ENCODE peak calls at places on chromosomes 7 and 10, in nine cellular contexts. One of them, this sample, is unnamed.

GRCh38 chr10:126844406-126844805 is 60.8 kb upstream of the DOCK1 start:
- DNase-seq in HCT116: no peak
- DNase-seq in psoas muscle: no peak
- DNase-seq in MM.1S: no peak
- DNase-seq in adrenal gland: no peak
- DNase-seq in tibial nerve: no peak
- DNase-seq in Caco-2: no peak
- DNase-seq in fibroblast of the aortic adventitia: no peak
- DNase-seq in heart right ventricle: no peak
- DNase-seq in this sample: peak

GRCh38 chr10:90579602-90580242 is 278.1 kb downstream of the HTR7 start:
- DNase-seq in HCT116: peak
- DNase-seq in psoas muscle: no peak
- DNase-seq in MM.1S: no peak
- DNase-seq in adrenal gland: no peak
- DNase-seq in tibial nerve: no peak
- DNase-seq in Caco-2: peak
- DNase-seq in fibroblast of the aortic adventitia: peak
- DNase-seq in heart right ventricle: no peak
- DNase-seq in this sample: peak

GRCh38 chr10:117132751-117133231 is 5.3 kb downstream of the VAX1 start:
- DNase-seq in HCT116: no peak
- DNase-seq in psoas muscle: no peak
- DNase-seq in MM.1S: no peak
- DNase-seq in adrenal gland: no peak
- DNase-seq in tibial nerve: no peak
- DNase-seq in Caco-2: no peak
- DNase-seq in fibroblast of the aortic adventitia: no peak
- DNase-seq in heart right ventricle: no peak
- DNase-seq in this sample: no peak

GRCh38 chr10:15719899-15720634 is at the start of gene ITGA8:
- DNase-seq in HCT116: no peak
- DNase-seq in psoas muscle: peak
- DNase-seq in MM.1S: peak
- DNase-seq in adrenal gland: peak
- DNase-seq in tibial nerve: no peak
- DNase-seq in Caco-2: no peak
- DNase-seq in fibroblast of the aortic adventitia: peak
- DNase-seq in heart right ventricle: peak
- DNase-seq in this sample: peak

GRCh38 chr7:77923419-77923818 is 124.8 kb downstream of the PHTF2 start:
- DNase-seq in HCT116: no peak
- DNase-seq in psoas muscle: no peak
- DNase-seq in MM.1S: peak
- DNase-seq in adrenal gland: no peak
- DNase-seq in tibial nerve: no peak
- DNase-seq in Caco-2: no peak
- DNase-seq in fibroblast of the aortic adventitia: no peak
- DNase-seq in heart right ventricle: no peak
- DNase-seq in this sample: no peak

GRCh38 chr10:104350146-104350635 is 3.4 kb upstream of the CFAP58 start:
- DNase-seq in HCT116: peak
- DNase-seq in psoas muscle: no peak
- DNase-seq in MM.1S: peak
- DNase-seq in adrenal gland: no peak
- DNase-seq in tibial nerve: no peak
- DNase-seq in Caco-2: no peak
- DNase-seq in fibroblast of the aortic adventitia: peak
- DNase-seq in heart right ventricle: no peak
- DNase-seq in this sample: peak

GRCh38 chr10:17217661-17218306 is 10.3 kb upstream of the VIM start:
- DNase-seq in HCT116: no peak
- DNase-seq in psoas muscle: no peak
- DNase-seq in MM.1S: no peak
- DNase-seq in adrenal gland: no peak
- DNase-seq in tibial nerve: no peak
- DNase-seq in Caco-2: no peak
- DNase-seq in fibroblast of the aortic adventitia: peak
- DNase-seq in heart right ventricle: no peak
- DNase-seq in this sample: peak

GRCh38 chr7:43311694-43312093 is 199.2 kb downstream of the HECW1 start:
- DNase-seq in HCT116: no peak
- DNase-seq in psoas muscle: no peak
- DNase-seq in MM.1S: no peak
- DNase-seq in adrenal gland: no peak
- DNase-seq in tibial nerve: no peak
- DNase-seq in Caco-2: no peak
- DNase-seq in fibroblast of the aortic adventitia: no peak
- DNase-seq in heart right ventricle: no peak
- DNase-seq in this sample: no peak

GRCh38 chr10:133292919-133293809 is 15.5 kb downstream of the TUBGCP2 start:
- DNase-seq in HCT116: no peak
- DNase-seq in psoas muscle: no peak
- DNase-seq in MM.1S: no peak
- DNase-seq in adrenal gland: no peak
- DNase-seq in tibial nerve: no peak
- DNase-seq in Caco-2: no peak
- DNase-seq in fibroblast of the aortic adventitia: peak
- DNase-seq in heart right ventricle: no peak
- DNase-seq in this sample: peak

GRCh38 chr10:69065406-69066361 is 22.2 kb upstream of the SRGN start:
- DNase-seq in HCT116: no peak
- DNase-seq in psoas muscle: no peak
- DNase-seq in MM.1S: no peak
- DNase-seq in adrenal gland: no peak
- DNase-seq in tibial nerve: no peak
- DNase-seq in Caco-2: no peak
- DNase-seq in fibroblast of the aortic adventitia: peak
- DNase-seq in heart right ventricle: peak
- DNase-seq in this sample: peak

GRCh38 chr10:70682920-70683600 is 10.8 kb downstream of the ADAMTS14 start:
- DNase-seq in HCT116: no peak
- DNase-seq in psoas muscle: no peak
- DNase-seq in MM.1S: no peak
- DNase-seq in adrenal gland: no peak
- DNase-seq in tibial nerve: no peak
- DNase-seq in Caco-2: no peak
- DNase-seq in fibroblast of the aortic adventitia: no peak
- DNase-seq in heart right ventricle: no peak
- DNase-seq in this sample: no peak

GRCh38 chr7:140689199-140690152 is 7.0 kb upstream of the NDUFB2 start:
- DNase-seq in HCT116: no peak
- DNase-seq in psoas muscle: no peak
- DNase-seq in MM.1S: no peak
- DNase-seq in adrenal gland: no peak
- DNase-seq in tibial nerve: no peak
- DNase-seq in Caco-2: no peak
- DNase-seq in fibroblast of the aortic adventitia: no peak
- DNase-seq in heart right ventricle: no peak
- DNase-seq in this sample: no peak

GRCh38 chr10:63720072-63720537 is 198.9 kb downstream of the REEP3 start:
- DNase-seq in HCT116: peak
- DNase-seq in psoas muscle: no peak
- DNase-seq in MM.1S: peak
- DNase-seq in adrenal gland: no peak
- DNase-seq in tibial nerve: no peak
- DNase-seq in Caco-2: peak
- DNase-seq in fibroblast of the aortic adventitia: peak
- DNase-seq in heart right ventricle: no peak
- DNase-seq in this sample: peak

GRCh38 chr10:131084791-131085585 is 226.5 kb downstream of the TCERG1L start:
- DNase-seq in HCT116: no peak
- DNase-seq in psoas muscle: no peak
- DNase-seq in MM.1S: no peak
- DNase-seq in adrenal gland: no peak
- DNase-seq in tibial nerve: no peak
- DNase-seq in Caco-2: no peak
- DNase-seq in fibroblast of the aortic adventitia: no peak
- DNase-seq in heart right ventricle: no peak
- DNase-seq in this sample: no peak

GRCh38 chr10:123527122-123527521 is 139.0 kb upstream of the GPR26 start:
- DNase-seq in HCT116: no peak
- DNase-seq in psoas muscle: no peak
- DNase-seq in MM.1S: no peak
- DNase-seq in adrenal gland: no peak
- DNase-seq in tibial nerve: no peak
- DNase-seq in Caco-2: no peak
- DNase-seq in fibroblast of the aortic adventitia: no peak
- DNase-seq in heart right ventricle: no peak
- DNase-seq in this sample: no peak

DNA sequence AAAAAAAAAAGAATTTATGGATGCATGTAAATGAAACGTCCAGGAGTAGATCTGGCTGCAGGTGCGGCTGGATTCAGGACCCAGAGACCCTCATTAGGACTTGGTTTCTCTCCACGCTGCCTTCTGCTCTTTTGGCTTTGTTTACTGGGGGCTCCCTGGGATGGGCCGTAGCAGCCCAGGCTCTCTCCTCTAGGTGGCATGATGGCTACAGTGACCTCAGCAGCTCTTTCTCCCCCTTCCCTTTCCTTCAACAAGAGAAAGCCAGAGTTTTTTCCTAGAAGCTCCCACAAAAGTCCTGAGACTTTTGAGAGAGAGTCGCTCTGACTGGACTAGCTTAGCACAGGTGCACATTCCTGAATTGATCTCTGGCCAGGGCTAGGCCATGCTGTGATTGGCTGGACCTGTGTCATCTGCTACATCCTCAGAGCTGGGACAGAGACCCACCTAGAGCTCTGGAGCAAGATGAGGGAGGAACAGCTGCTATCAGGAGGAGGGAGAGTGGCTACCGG is 67.8 kb upstream of the PDCD4 start:
- DNase-seq in HCT116: no peak
- DNase-seq in psoas muscle: peak
- DNase-seq in MM.1S: peak
- DNase-seq in adrenal gland: peak
- DNase-seq in tibial nerve: no peak
- DNase-seq in Caco-2: peak
- DNase-seq in fibroblast of the aortic adventitia: peak
- DNase-seq in heart right ventricle: peak
- DNase-seq in this sample: peak
- TF ChIP-seq CTCF in HCT116: peak
- TF ChIP-seq CTCF in psoas muscle: peak
- TF ChIP-seq CTCF in MM.1S: peak
- TF ChIP-seq CTCF in adrenal gland: peak
- TF ChIP-seq CTCF in tibial nerve: peak
- TF ChIP-seq CTCF in Caco-2: peak
- TF ChIP-seq CTCF in fibroblast of the aortic adventitia: peak
- TF ChIP-seq CTCF in heart right ventricle: peak
- TF ChIP-seq CTCF in this sample: peak

DNA sequence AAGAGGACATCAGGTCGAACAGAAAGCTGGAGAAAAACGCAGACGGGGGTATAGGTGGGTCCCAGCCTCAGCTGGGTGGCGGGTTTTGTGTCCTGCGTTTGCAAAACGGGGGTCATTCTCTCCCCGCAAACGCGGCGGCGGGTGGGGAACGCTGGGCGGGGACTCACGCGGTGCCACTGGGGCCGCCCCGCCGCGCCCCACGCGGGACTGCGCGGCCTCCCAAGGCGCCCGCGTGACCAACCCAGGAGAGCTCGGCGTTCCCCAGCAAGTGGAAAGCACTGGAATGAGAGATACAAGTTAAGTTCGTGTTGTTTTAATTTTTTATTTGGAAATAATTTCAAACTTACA is 851 bp upstream of the VIPR2 start:
- DNase-seq in HCT116: no peak
- DNase-seq in psoas muscle: peak
- DNase-seq in MM.1S: no peak
- DNase-seq in adrenal gland: no peak
- DNase-seq in tibial nerve: no peak
- DNase-seq in Caco-2: no peak
- DNase-seq in fibroblast of the aortic adventitia: no peak
- DNase-seq in heart right ventricle: no peak
- DNase-seq in this sample: no peak
- H3K4me3 ChIP-seq in HCT116: no peak
- H3K4me3 ChIP-seq in psoas muscle: peak
- H3K4me3 ChIP-seq in MM.1S: no peak
- H3K4me3 ChIP-seq in adrenal gland: peak
- H3K4me3 ChIP-seq in tibial nerve: peak
- H3K4me3 ChIP-seq in Caco-2: no peak
- H3K4me3 ChIP-seq in fibroblast of the aortic adventitia: no peak
- H3K4me3 ChIP-seq in heart right ventricle: peak
- H3K4me3 ChIP-seq in this sample: no peak

DNA sequence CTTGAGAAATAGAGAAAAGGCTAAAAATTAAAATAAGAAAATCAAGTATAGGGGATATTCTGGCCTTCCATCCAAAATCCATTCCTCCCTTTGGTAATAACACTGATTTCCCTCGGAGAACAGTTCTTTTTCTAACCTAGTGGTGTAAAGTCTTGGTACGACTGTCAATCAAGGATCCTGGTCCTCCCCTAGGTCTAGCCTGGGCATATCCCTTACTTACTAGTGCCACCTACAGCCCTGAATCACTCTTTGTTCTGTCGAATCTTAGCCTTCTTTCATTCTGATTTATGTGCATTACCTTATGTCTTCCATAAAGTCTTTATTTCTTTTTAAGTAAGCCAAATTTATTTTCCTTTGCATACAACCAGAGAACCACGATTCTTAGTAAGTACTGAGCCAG is 298.7 kb upstream of the LRRTM3 start:
- DNase-seq in HCT116: peak
- DNase-seq in psoas muscle: no peak
- DNase-seq in MM.1S: peak
- DNase-seq in adrenal gland: no peak
- DNase-seq in tibial nerve: no peak
- DNase-seq in Caco-2: no peak
- DNase-seq in fibroblast of the aortic adventitia: no peak
- DNase-seq in heart right ventricle: no peak
- DNase-seq in this sample: peak
- TF ChIP-seq CTCF in HCT116: peak
- TF ChIP-seq CTCF in psoas muscle: no peak
- TF ChIP-seq CTCF in MM.1S: peak
- TF ChIP-seq CTCF in adrenal gland: no peak
- TF ChIP-seq CTCF in tibial nerve: no peak
- TF ChIP-seq CTCF in Caco-2: peak
- TF ChIP-seq CTCF in fibroblast of the aortic adventitia: no peak
- TF ChIP-seq CTCF in heart right ventricle: no peak
- TF ChIP-seq CTCF in this sample: peak

GRCh38 chr7:35436452-35436851 is 182.6 kb upstream of the TBX20 start:
- DNase-seq in HCT116: no peak
- DNase-seq in psoas muscle: no peak
- DNase-seq in MM.1S: no peak
- DNase-seq in adrenal gland: no peak
- DNase-seq in tibial nerve: no peak
- DNase-seq in Caco-2: no peak
- DNase-seq in fibroblast of the aortic adventitia: no peak
- DNase-seq in heart right ventricle: no peak
- DNase-seq in this sample: no peak

DNA sequence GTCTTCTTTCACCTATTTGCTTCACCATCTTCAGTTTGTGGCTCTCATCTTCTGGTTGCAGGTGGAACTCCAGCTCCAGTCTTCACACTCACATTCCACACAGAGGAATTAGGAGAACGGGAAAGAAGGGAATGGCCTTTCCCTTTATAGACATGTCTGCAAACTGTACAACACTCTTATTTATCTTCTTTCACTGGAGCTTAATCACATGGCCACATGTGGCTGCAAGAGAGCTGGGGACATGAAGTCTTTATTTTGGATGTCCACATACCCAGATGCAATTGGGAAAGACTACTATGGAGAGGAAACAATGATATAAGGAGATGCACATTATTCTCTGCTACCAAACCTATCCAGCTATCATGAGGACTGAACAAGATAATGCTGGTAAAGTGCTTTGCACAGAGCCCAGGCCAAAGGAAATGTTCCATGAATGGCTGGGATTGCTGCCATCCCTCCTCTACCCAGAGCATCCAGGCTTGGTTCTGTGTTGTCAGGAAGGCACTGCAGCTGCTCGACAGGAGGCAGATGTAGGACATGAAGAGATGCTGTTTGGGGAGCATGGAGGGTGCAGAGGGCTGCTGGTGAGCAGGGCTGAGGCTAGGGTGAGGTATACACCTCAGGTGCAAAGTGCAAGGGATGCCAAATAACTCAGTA is 183.8 kb upstream of the TBX20 start:
- DNase-seq in HCT116: no peak
- DNase-seq in psoas muscle: no peak
- DNase-seq in MM.1S: no peak
- DNase-seq in adrenal gland: no peak
- DNase-seq in tibial nerve: no peak
- DNase-seq in Caco-2: no peak
- DNase-seq in fibroblast of the aortic adventitia: no peak
- DNase-seq in heart right ventricle: no peak
- DNase-seq in this sample: no peak
- H3K4me3 ChIP-seq in HCT116: no peak
- H3K4me3 ChIP-seq in psoas muscle: no peak
- H3K4me3 ChIP-seq in MM.1S: no peak
- H3K4me3 ChIP-seq in adrenal gland: no peak
- H3K4me3 ChIP-seq in tibial nerve: no peak
- H3K4me3 ChIP-seq in Caco-2: no peak
- H3K4me3 ChIP-seq in fibroblast of the aortic adventitia: no peak
- H3K4me3 ChIP-seq in heart right ventricle: no peak
- H3K4me3 ChIP-seq in this sample: no peak

This sample was measured in astrocyte of the spinal cord.